ENCODE peak calls at places on chromosome 22, in eight cellular contexts. One of them, this sample, is unnamed. For H3K36me3, the result is how much of the 10 kb centered on the place peaks cover.

GRCh38 chr22:41799486-41800347 is 762 bp upstream of the CCDC134 start:
- DNase-seq in hepatocyte: peak
- DNase-seq in sigmoid colon: peak
- DNase-seq in right atrium auricular region: peak
- DNase-seq in keratinocyte: no peak
- DNase-seq in HCT116: no peak
- DNase-seq in bronchial epithelial cell: no peak
- DNase-seq in aorta: peak
- DNase-seq in this sample: no peak

GRCh38 chr22:22037229-22037628 is 54.6 kb upstream of the TOP3B start:
- DNase-seq in hepatocyte: no peak
- DNase-seq in sigmoid colon: no peak
- DNase-seq in right atrium auricular region: no peak
- DNase-seq in keratinocyte: no peak
- DNase-seq in HCT116: no peak
- DNase-seq in bronchial epithelial cell: no peak
- DNase-seq in aorta: no peak
- DNase-seq in this sample: no peak

GRCh38 chr22:41256254-41256897 is 15.6 kb upstream of the CHADL start:
- DNase-seq in hepatocyte: no peak
- DNase-seq in sigmoid colon: no peak
- DNase-seq in right atrium auricular region: no peak
- DNase-seq in keratinocyte: no peak
- DNase-seq in HCT116: no peak
- DNase-seq in bronchial epithelial cell: peak
- DNase-seq in aorta: no peak
- DNase-seq in this sample: peak

GRCh38 chr22:50678218-50678650 is 5.6 kb downstream of the SHANK3 start:
- DNase-seq in hepatocyte: no peak
- DNase-seq in sigmoid colon: no peak
- DNase-seq in right atrium auricular region: peak
- DNase-seq in keratinocyte: no peak
- DNase-seq in HCT116: no peak
- DNase-seq in bronchial epithelial cell: no peak
- DNase-seq in aorta: no peak
- DNase-seq in this sample: no peak

GRCh38 chr22:49023161-49023878 is 804.4 kb downstream of the BRD1 start:
- DNase-seq in hepatocyte: no peak
- DNase-seq in sigmoid colon: peak
- DNase-seq in right atrium auricular region: no peak
- DNase-seq in keratinocyte: no peak
- DNase-seq in HCT116: no peak
- DNase-seq in bronchial epithelial cell: no peak
- DNase-seq in aorta: peak
- DNase-seq in this sample: no peak

GRCh38 chr22:33051960-33052839 is 6.0 kb downstream of the SYN3 start:
- DNase-seq in hepatocyte: no peak
- DNase-seq in sigmoid colon: no peak
- DNase-seq in right atrium auricular region: peak
- DNase-seq in keratinocyte: no peak
- DNase-seq in HCT116: no peak
- DNase-seq in bronchial epithelial cell: no peak
- DNase-seq in aorta: no peak
- DNase-seq in this sample: no peak

GRCh38 chr22:21032037-21032842 is at the start of gene SLC7A4:
- DNase-seq in hepatocyte: peak
- DNase-seq in sigmoid colon: no peak
- DNase-seq in right atrium auricular region: no peak
- DNase-seq in keratinocyte: no peak
- DNase-seq in HCT116: no peak
- DNase-seq in bronchial epithelial cell: no peak
- DNase-seq in aorta: no peak
- DNase-seq in this sample: no peak

GRCh38 chr22:42432020-42432596 is at the start of gene NFAM1:
- DNase-seq in hepatocyte: no peak
- DNase-seq in sigmoid colon: peak
- DNase-seq in right atrium auricular region: no peak
- DNase-seq in keratinocyte: no peak
- DNase-seq in HCT116: no peak
- DNase-seq in bronchial epithelial cell: no peak
- DNase-seq in aorta: peak
- DNase-seq in this sample: no peak

GRCh38 chr22:35601743-35602633 is 15.1 kb downstream of the MB start:
- DNase-seq in hepatocyte: peak
- DNase-seq in sigmoid colon: no peak
- DNase-seq in right atrium auricular region: no peak
- DNase-seq in keratinocyte: peak
- DNase-seq in HCT116: no peak
- DNase-seq in bronchial epithelial cell: peak
- DNase-seq in aorta: peak
- DNase-seq in this sample: no peak

GRCh38 chr22:43992331-43992821 is 31.7 kb upstream of the PARVB start:
- DNase-seq in hepatocyte: no peak
- DNase-seq in sigmoid colon: peak
- DNase-seq in right atrium auricular region: no peak
- DNase-seq in keratinocyte: no peak
- DNase-seq in HCT116: no peak
- DNase-seq in bronchial epithelial cell: no peak
- DNase-seq in aorta: no peak
- DNase-seq in this sample: peak

GRCh38 chr22:29353286-29353685 is 35.1 kb downstream of the AP1B1 start:
- DNase-seq in hepatocyte: no peak
- DNase-seq in sigmoid colon: no peak
- DNase-seq in right atrium auricular region: no peak
- DNase-seq in keratinocyte: no peak
- DNase-seq in HCT116: no peak
- DNase-seq in bronchial epithelial cell: no peak
- DNase-seq in aorta: peak
- DNase-seq in this sample: no peak
- H3K36me3 ChIP-seq in hepatocyte: under half
- H3K36me3 ChIP-seq in sigmoid colon: under half
- H3K36me3 ChIP-seq in right atrium auricular region: half or more
- H3K36me3 ChIP-seq in keratinocyte: half or more
- H3K36me3 ChIP-seq in HCT116: under half
- H3K36me3 ChIP-seq in bronchial epithelial cell: half or more
- H3K36me3 ChIP-seq in aorta: under half
- H3K36me3 ChIP-seq in this sample: under half

GRCh38 chr22:46674906-46675305 is 54.7 kb downstream of the GRAMD4 start:
- DNase-seq in hepatocyte: no peak
- DNase-seq in sigmoid colon: no peak
- DNase-seq in right atrium auricular region: no peak
- DNase-seq in keratinocyte: no peak
- DNase-seq in HCT116: no peak
- DNase-seq in bronchial epithelial cell: no peak
- DNase-seq in aorta: no peak
- DNase-seq in this sample: no peak
- H3K4me3 ChIP-seq in hepatocyte: no peak
- H3K4me3 ChIP-seq in sigmoid colon: no peak
- H3K4me3 ChIP-seq in right atrium auricular region: no peak
- H3K4me3 ChIP-seq in keratinocyte: no peak
- H3K4me3 ChIP-seq in HCT116: no peak
- H3K4me3 ChIP-seq in bronchial epithelial cell: no peak
- H3K4me3 ChIP-seq in aorta: no peak
- H3K4me3 ChIP-seq in this sample: no peak

DNA sequence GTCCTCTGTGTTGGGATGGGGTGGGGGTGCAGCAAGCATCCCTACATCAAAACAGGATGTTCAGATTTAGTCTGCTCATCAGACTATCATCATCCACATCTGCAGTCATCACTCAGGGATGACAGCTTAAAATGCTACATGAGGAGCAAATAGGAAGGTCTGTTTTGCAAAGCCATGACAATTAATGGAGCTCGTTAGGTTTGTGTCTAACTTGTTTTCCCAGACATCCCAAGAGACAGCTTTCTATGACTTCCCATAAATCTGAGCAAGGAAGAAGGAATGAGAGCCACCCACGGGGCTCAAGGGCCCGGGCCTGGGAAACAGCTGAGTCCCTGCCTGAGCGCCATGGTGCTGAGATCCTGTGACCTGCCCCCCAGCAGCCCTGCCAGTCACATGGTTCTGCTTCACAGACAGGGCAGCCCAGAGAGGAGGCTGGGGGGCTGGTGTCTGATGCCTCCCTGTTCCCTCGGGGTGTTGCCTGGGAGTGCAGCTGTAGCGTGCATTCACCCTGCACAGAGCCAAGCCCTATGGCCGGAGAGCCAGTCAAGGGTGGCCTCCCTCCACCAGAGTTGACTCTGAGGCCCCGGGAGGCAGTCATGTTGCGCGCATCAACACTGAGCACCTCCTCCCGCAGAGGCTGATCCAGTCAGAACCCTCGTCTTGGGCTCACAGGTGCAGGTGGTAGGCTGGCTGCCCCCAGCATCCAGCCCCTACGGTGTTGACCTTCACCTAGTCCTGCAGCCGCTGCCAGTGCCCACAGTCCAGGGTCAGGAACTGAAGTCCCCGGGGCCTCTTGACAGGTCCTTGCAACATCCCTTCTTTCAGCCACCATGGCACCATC is 12.1 kb downstream of the DERL3 start:
- DNase-seq in hepatocyte: peak
- DNase-seq in sigmoid colon: peak
- DNase-seq in right atrium auricular region: no peak
- DNase-seq in keratinocyte: no peak
- DNase-seq in HCT116: no peak
- DNase-seq in bronchial epithelial cell: no peak
- DNase-seq in aorta: peak
- DNase-seq in this sample: peak
- H3K36me3 ChIP-seq in hepatocyte: under half
- H3K36me3 ChIP-seq in sigmoid colon: half or more
- H3K36me3 ChIP-seq in right atrium auricular region: half or more
- H3K36me3 ChIP-seq in keratinocyte: half or more
- H3K36me3 ChIP-seq in HCT116: under half
- H3K36me3 ChIP-seq in bronchial epithelial cell: under half
- H3K36me3 ChIP-seq in aorta: under half
- H3K36me3 ChIP-seq in this sample: under half

GRCh38 chr22:45009881-45010531 is at the start of gene PHF21B:
- DNase-seq in hepatocyte: peak
- DNase-seq in sigmoid colon: peak
- DNase-seq in right atrium auricular region: no peak
- DNase-seq in keratinocyte: no peak
- DNase-seq in HCT116: no peak
- DNase-seq in bronchial epithelial cell: no peak
- DNase-seq in aorta: no peak
- DNase-seq in this sample: no peak
- H3K4me3 ChIP-seq in hepatocyte: peak
- H3K4me3 ChIP-seq in sigmoid colon: peak
- H3K4me3 ChIP-seq in right atrium auricular region: peak
- H3K4me3 ChIP-seq in keratinocyte: peak
- H3K4me3 ChIP-seq in HCT116: no peak
- H3K4me3 ChIP-seq in bronchial epithelial cell: peak
- H3K4me3 ChIP-seq in aorta: peak
- H3K4me3 ChIP-seq in this sample: peak

GRCh38 chr22:29300467-29300806 is 6.0 kb upstream of the GAS2L1 start:
- DNase-seq in hepatocyte: no peak
- DNase-seq in sigmoid colon: no peak
- DNase-seq in right atrium auricular region: no peak
- DNase-seq in keratinocyte: no peak
- DNase-seq in HCT116: no peak
- DNase-seq in bronchial epithelial cell: no peak
- DNase-seq in aorta: no peak
- DNase-seq in this sample: no peak
- H3K36me3 ChIP-seq in hepatocyte: under half
- H3K36me3 ChIP-seq in sigmoid colon: under half
- H3K36me3 ChIP-seq in right atrium auricular region: half or more
- H3K36me3 ChIP-seq in keratinocyte: under half
- H3K36me3 ChIP-seq in HCT116: under half
- H3K36me3 ChIP-seq in bronchial epithelial cell: under half
- H3K36me3 ChIP-seq in aorta: under half
- H3K36me3 ChIP-seq in this sample: under half

DNA sequence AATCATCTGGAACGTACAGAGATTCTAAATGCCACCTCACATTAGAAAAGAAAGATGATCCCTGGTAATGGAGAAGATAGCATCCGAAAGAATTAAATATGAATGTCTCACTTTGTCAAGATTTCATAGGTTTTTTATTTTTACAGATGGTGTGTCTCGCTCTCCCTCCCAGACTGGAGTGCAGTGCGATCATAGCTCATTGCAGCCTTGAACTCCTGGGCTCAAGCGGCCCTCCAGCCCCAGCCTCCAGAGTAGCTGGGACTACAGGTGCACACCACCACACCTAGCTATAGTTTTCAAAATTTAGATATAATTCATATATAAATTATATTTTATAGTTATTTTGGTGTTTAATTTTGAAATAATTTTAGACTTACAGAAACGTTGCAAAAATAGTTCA is 16.7 kb upstream of the SMTN start:
- DNase-seq in hepatocyte: no peak
- DNase-seq in sigmoid colon: no peak
- DNase-seq in right atrium auricular region: no peak
- DNase-seq in keratinocyte: no peak
- DNase-seq in HCT116: no peak
- DNase-seq in bronchial epithelial cell: no peak
- DNase-seq in aorta: no peak
- DNase-seq in this sample: no peak
- H3K4me3 ChIP-seq in hepatocyte: no peak
- H3K4me3 ChIP-seq in sigmoid colon: no peak
- H3K4me3 ChIP-seq in right atrium auricular region: no peak
- H3K4me3 ChIP-seq in keratinocyte: no peak
- H3K4me3 ChIP-seq in HCT116: peak
- H3K4me3 ChIP-seq in bronchial epithelial cell: no peak
- H3K4me3 ChIP-seq in aorta: no peak
- H3K4me3 ChIP-seq in this sample: no peak

GRCh38 chr22:39714321-39714720 is 143.8 kb downstream of the CACNA1I start:
- DNase-seq in hepatocyte: no peak
- DNase-seq in sigmoid colon: no peak
- DNase-seq in right atrium auricular region: no peak
- DNase-seq in keratinocyte: no peak
- DNase-seq in HCT116: no peak
- DNase-seq in bronchial epithelial cell: no peak
- DNase-seq in aorta: no peak
- DNase-seq in this sample: no peak
- H3K36me3 ChIP-seq in hepatocyte: under half
- H3K36me3 ChIP-seq in sigmoid colon: under half
- H3K36me3 ChIP-seq in right atrium auricular region: under half
- H3K36me3 ChIP-seq in keratinocyte: under half
- H3K36me3 ChIP-seq in HCT116: under half
- H3K36me3 ChIP-seq in bronchial epithelial cell: under half
- H3K36me3 ChIP-seq in aorta: under half
- H3K36me3 ChIP-seq in this sample: under half

GRCh38 chr22:16957781-16958180 is 50.2 kb downstream of the GAB4 start:
- DNase-seq in hepatocyte: no peak
- DNase-seq in sigmoid colon: no peak
- DNase-seq in right atrium auricular region: no peak
- DNase-seq in keratinocyte: no peak
- DNase-seq in HCT116: no peak
- DNase-seq in bronchial epithelial cell: no peak
- DNase-seq in aorta: no peak
- DNase-seq in this sample: no peak
- H3K4me3 ChIP-seq in hepatocyte: no peak
- H3K4me3 ChIP-seq in sigmoid colon: no peak
- H3K4me3 ChIP-seq in right atrium auricular region: no peak
- H3K4me3 ChIP-seq in keratinocyte: no peak
- H3K4me3 ChIP-seq in HCT116: no peak
- H3K4me3 ChIP-seq in bronchial epithelial cell: no peak
- H3K4me3 ChIP-seq in aorta: no peak
- H3K4me3 ChIP-seq in this sample: no peak

This sample was measured in BJ.